ENCODE peak calls at places on chromosomes 1 and 21, in four cellular contexts. H is T-helper 2 cell; G is A549; M is stimulated activated naive CD4-positive, alpha-beta T cell. P is an unnamed sample.

GRCh38 chr1:107057197-107058133 is 991 bp downstream of the PRMT6 start:
- DNase-seq in H (peak), G (no peak), M (peak), P (peak)

GRCh38 chr1:150992626-150993025 is 10.5 kb downstream of the ANXA9 start:
- DNase-seq in H (no peak), G (no peak), M (no peak), P (no peak)

GRCh38 chr1:182169203-182169602 is 107.7 kb upstream of the ZNF648 start:
- DNase-seq in H (no peak), G (no peak), M (no peak), P (no peak)

GRCh38 chr1:2004867-2005266 is 1.3 kb upstream of the CFAP74 start:
- DNase-seq in H (no peak), G (no peak), M (no peak), P (no peak)

GRCh38 chr1:40508375-40509341 is at the start of gene EXO5:
- DNase-seq in H (peak), G (peak), M (peak), P (peak)

GRCh38 chr21:45976666-45977335 is 4.8 kb upstream of the COL6A1 start:
- DNase-seq in H (no peak), G (no peak), M (no peak), P (no peak)

GRCh38 chr1:202765726-202766125 is 42.5 kb downstream of the KDM5B start:
- DNase-seq in H (no peak), G (no peak), M (no peak), P (no peak)

GRCh38 chr1:21814241-21814918 is 2.3 kb downstream of the LDLRAD2 start:
- DNase-seq in H (no peak), G (no peak), M (peak), P (peak)

GRCh38 chr1:219326843-219327242 is 153.2 kb downstream of the LYPLAL1 start:
- DNase-seq in H (no peak), G (no peak), M (no peak), P (no peak)

GRCh38 chr21:42080788-42081083 is 9.6 kb downstream of the UMODL1 start:
- DNase-seq in H (no peak), G (no peak), M (no peak), P (no peak)

GRCh38 chr1:85933901-85934300 is 222.7 kb downstream of the COL24A1 start:
- DNase-seq in H (no peak), G (no peak), M (no peak), P (no peak)

GRCh38 chr21:43639470-43640178 is 19.7 kb downstream of the HSF2BP start:
- DNase-seq in H (no peak), G (no peak), M (no peak), P (no peak)

GRCh38 chr21:17436626-17437111 is 76.2 kb upstream of the CXADR start:
- DNase-seq in H (no peak), G (no peak), M (no peak), P (no peak)

GRCh38 chr1:87221008-87221407 is 107.7 kb upstream of the LMO4 start:
- DNase-seq in H (no peak), G (no peak), M (no peak), P (no peak)

GRCh38 chr1:94801919-94802546 is 18.1 kb upstream of the SLC44A3 start:
- DNase-seq in H (no peak), G (peak), M (peak), P (no peak)

GRCh38 chr1:3695326-3696217 is 43.3 kb downstream of the TP73 start:
- DNase-seq in H (peak), G (peak), M (peak), P (peak)

GRCh38 chr21:14013056-14013603 is 197.6 kb downstream of the LIPI start:
- DNase-seq in H (no peak), G (no peak), M (no peak), P (no peak)

GRCh38 chr21:30434033-30434631 is 4.1 kb downstream of the KRTAP13-4 start:
- DNase-seq in H (no peak), G (no peak), M (no peak), P (no peak)

GRCh38 chr1:197469620-197470210 is 201.7 kb downstream of the CRB1 start:
- DNase-seq in H (no peak), G (no peak), M (no peak), P (no peak)

GRCh38 chr1:210222288-210223006 is 10.1 kb upstream of the SERTAD4 start:
- DNase-seq in H (no peak), G (no peak), M (no peak), P (no peak)

GRCh38 chr1:48216276-48216675 is 6.2 kb upstream of the SLC5A9 start:
- DNase-seq in H (no peak), G (no peak), M (no peak), P (no peak)